ENCODE peak calls at places on chromosomes 6 and 20, in four cellular contexts. K is naive B cell; Q is activated CD8-positive, alpha-beta memory T cell treated with anti-CD3 and anti-CD28 coated beads, Interleukin-2, amount 10 ng/mL, durations not matched to agents 7 days and 5 days; H is CD4-positive, alpha-beta T cell. X is an unnamed sample.

GRCh38 chr6:110728501-110728900 is 86.8 kb downstream of the CDK19 start:
- DNase-seq in K (no peak), H (no peak), Q (no peak), X (no peak)

GRCh38 chr20:25238319-25239037 is 9.4 kb upstream of the PYGB start:
- DNase-seq in K (no peak), H (no peak), Q (no peak), X (no peak)

GRCh38 chr6:39791850-39792500 is at the start of gene DAAM2:
- DNase-seq in K (no peak), H (no peak), Q (no peak), X (no peak)

GRCh38 chr6:52511572-52512151 is 65.2 kb downstream of the TRAM2 start:
- DNase-seq in K (no peak), H (no peak), Q (no peak), X (no peak)

GRCh38 chr20:62506087-62506486 is 30.3 kb upstream of the GATA5 start:
- DNase-seq in H (no peak), Q (no peak), K (no peak), X (no peak)

GRCh38 chr6:154343473-154344308 is 12.9 kb downstream of the IPCEF1 start:
- DNase-seq in H (no peak), K (no peak), Q (no peak), X (no peak)

GRCh38 chr6:137706065-137706422 is 161.0 kb upstream of the TNFAIP3 start:
- DNase-seq in K (no peak), Q (no peak), H (no peak), X (no peak)

GRCh38 chr6:282867-283416 is 9.3 kb upstream of the DUSP22 start:
- DNase-seq in H (no peak), K (no peak), Q (no peak), X (no peak)

GRCh38 chr6:20291764-20292227 is 79.5 kb upstream of the MBOAT1 start:
- DNase-seq in H (peak; percentile 68), Q (peak; percentile 84), K (peak; percentile 45), X (peak; percentile 61)

GRCh38 chr6:125124250-125124777 is 29.3 kb upstream of the TPD52L1 start:
- DNase-seq in K (no peak), Q (no peak), H (no peak), X (no peak)

GRCh38 chr6:165676435-165677068 is 13.5 kb upstream of the PDE10A start:
- DNase-seq in Q (no peak), H (no peak), K (no peak), X (no peak)

GRCh38 chr20:59289994-59290393 is 10.4 kb upstream of the EDN3 start:
- DNase-seq in K (no peak), H (no peak), Q (no peak), X (no peak)

GRCh38 chr6:71420693-71421328 is 132.2 kb downstream of the OGFRL1 start:
- DNase-seq in H (no peak), K (peak; percentile 62), Q (no peak), X (peak; percentile 86)

GRCh38 chr20:63529180-63529860 is 7.9 kb downstream of the PTK6 start:
- DNase-seq in H (no peak), K (no peak), Q (no peak), X (no peak)

X was measured in MM.1S.